ENCODE peak calls at places on chromosomes 4 and X, in four cellular contexts. A is IMR-90, K is brain microvascular endothelial cell, D is cardiac muscle cell. I is an unnamed sample.
A peak's percentile ranks its signal among the peaks of the same experiment; 100 is the strongest.

GRCh38 chrX:9535101-9535500 is 70.2 kb downstream of the TBL1X start:
- DNase-seq in A (peak; percentile 35), K (no peak), D (no peak), I (no peak)

GRCh38 chr4:73728091-73728741 is 12.2 kb upstream of the CXCL8 start:
- DNase-seq in A (no peak), K (no peak), D (no peak), I (no peak)

GRCh38 chrX:9141496-9141895 is 107.6 kb upstream of the FAM9B start:
- DNase-seq in A (peak; percentile 85), K (peak; percentile 65), D (peak; percentile 5), I (peak; percentile 14)

GRCh38 chrX:30822068-30822671 is 66.9 kb downstream of the TAB3 start:
- DNase-seq in A (no peak), K (no peak), D (peak; percentile 7), I (peak; percentile 6)

GRCh38 chrX:40009890-40010289 is 87.9 kb downstream of the BCOR start:
- DNase-seq in A (no peak), K (no peak), D (no peak), I (no peak)

GRCh38 chr4:17623451-17624001 is 9.1 kb downstream of the MED28 start:
- DNase-seq in A (peak; percentile 68), K (no peak), D (no peak), I (no peak)

GRCh38 chrX:87516716-87517115 is 886 bp upstream of the KLHL4 start:
- DNase-seq in A (peak; percentile 55), K (peak; percentile 47), D (peak; percentile 81), I (peak; percentile 71)

GRCh38 chr4:88002786-88003185 is 4.6 kb upstream of the PKD2 start:
- DNase-seq in A (no peak), K (no peak), D (peak; percentile 29), I (no peak)

GRCh38 chr4:63169836-63170235 is 1239.4 kb downstream of the TECRL start:
- DNase-seq in A (no peak), K (no peak), D (no peak), I (no peak)

GRCh38 chr4:113908829-113909228 is 70.6 kb downstream of the ARSJ start:
- DNase-seq in A (no peak), K (no peak), D (no peak), I (no peak)

GRCh38 chr4:123588631-123589223 is 192.1 kb downstream of the SPRY1 start:
- DNase-seq in A (peak; percentile 60), K (peak; percentile 40), D (peak; percentile 20), I (peak; percentile 36)

GRCh38 chr4:184142121-184143000 is 75.3 kb downstream of the ENPP6 start:
- DNase-seq in A (no peak), K (no peak), D (no peak), I (no peak)

GRCh38 chrX:120308959-120309872 is 2.0 kb downstream of the TMEM255A start:
- DNase-seq in A (peak; percentile 14), K (peak; percentile 43), D (peak; percentile 57), I (peak; percentile 44)

GRCh38 chrX:11641368-11641767 is 24.4 kb downstream of the ARHGAP6 start:
- DNase-seq in A (no peak), K (no peak), D (peak; percentile 15), I (peak; percentile 3)

GRCh38 chr4:140807491-140808257 is 51.5 kb upstream of the TBC1D9 start:
- DNase-seq in A (peak; percentile 89), K (peak; percentile 11), D (no peak), I (peak; percentile 18)

DNA sequence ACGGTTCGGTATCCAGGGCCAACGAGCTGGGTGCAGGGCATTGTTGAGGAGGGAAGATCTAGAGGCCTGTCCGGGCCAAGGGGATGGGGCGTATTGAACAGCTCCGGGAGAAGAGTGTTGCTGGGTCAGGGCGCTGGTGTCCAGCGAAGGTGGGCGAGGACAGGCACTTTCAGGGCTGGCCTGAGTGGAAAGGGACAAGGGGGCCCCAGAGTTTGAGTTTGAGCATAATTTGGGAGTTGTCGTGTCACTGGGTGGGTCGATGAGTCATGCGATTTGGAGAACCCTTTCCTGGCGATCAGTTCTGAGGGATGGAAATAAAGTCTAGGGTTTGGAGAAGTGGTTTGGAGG is 299 bp downstream of the PRRG3 start:
- DNase-seq in A (no peak), K (no peak), D (no peak), I (no peak)
- H3K4me3 ChIP-seq in A (no peak overlapping the region), K (no peak overlapping the region), D (peak overlapping the region; percentile 30), I (no peak overlapping the region)

DNA sequence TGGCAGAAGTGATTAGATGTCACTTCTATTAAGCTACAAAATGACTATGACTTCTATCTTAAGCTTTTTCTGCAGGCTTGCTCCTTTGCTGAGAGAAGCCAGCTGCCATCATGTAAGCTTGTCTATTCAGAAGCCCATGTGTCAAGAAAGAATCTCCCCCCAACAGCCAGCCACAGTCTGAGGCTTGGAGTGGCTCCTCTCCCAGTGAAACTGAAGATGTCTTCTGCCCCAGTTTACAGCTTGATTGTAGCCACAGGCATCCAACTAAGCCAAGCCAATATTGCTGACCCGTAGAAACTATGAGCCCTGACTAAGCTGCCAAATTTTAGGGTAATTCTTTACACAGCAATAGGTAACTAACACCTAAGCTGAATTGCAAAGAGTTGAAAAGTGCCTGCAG is 26.7 kb upstream of the SLC10A7 start:
- DNase-seq in A (no peak), K (no peak), D (no peak), I (no peak)
- TF ChIP-seq CTCF in A (no peak), K (no peak), D (no peak), I (no peak)

DNA sequence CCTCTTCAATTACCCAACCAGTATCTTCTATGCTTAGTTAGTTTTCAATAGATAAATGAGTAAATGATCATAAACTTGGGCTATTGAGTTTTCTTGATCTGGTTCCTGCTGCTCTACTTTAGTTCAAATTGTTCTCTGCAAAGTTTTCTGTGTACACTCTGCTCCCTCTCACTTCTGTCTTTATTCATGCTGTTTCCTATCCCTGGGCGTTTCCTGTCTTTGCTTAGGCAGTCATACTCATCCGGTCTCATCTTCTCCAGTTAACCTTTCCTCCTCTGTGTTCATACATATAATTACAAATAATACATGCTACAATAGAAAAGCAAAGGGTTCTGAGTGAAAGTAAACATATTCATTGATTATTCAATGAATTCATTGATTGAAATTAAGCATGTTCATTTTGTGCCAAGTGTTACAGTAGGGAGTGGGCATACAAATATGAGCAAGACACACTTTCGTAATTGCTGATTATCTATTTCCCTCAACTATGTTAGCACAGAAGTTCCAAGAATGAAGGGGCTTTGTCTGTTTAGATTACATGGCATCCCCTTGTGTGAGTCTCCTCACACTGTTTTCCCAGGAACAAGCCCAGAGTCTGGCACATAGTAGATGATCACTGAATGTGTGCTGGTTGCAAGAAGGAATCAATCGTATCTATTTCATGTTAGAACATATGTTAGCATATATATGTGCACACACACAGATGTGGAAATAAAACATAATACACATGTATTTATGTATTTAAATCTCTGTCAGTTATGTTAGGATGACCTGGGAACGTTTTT is 1.1 kb downstream of the RAB39B start:
- DNase-seq in A (no peak), K (no peak), D (no peak), I (no peak)
- H3K4me3 ChIP-seq in A (no peak overlapping the region), K (no peak overlapping the region), D (no peak overlapping the region), I (no peak overlapping the region)

GRCh38 chr4:3183008-3183407 is 66.0 kb upstream of the MSANTD1 start:
- DNase-seq in A (no peak), K (no peak), D (no peak), I (no peak)
- TF ChIP-seq CTCF in A (no peak), K (no peak), D (no peak), I (no peak)